ENCODE peak calls at places on chromosomes 13 and 19, in eight cellular contexts. Y is tibial artery, N is A549, L is aorta, I is fibroblast of lung, H is H1, A is uterus, X is lower lobe of right lung. K is an unnamed sample. For H3K4me1, the result is how much of the 10 kb centered on the place peaks cover.

GRCh38 chr19:16467581-16467980 is 4.2 kb downstream of the EPS15L1 start:
- DNase-seq in Y (no peak), N (no peak), L (no peak), I (no peak), H (no peak), A (no peak), X (no peak), K (peak)

GRCh38 chr19:2077398-2077797 is 18.7 kb downstream of the MOB3A start:
- DNase-seq in Y (no peak), N (no peak), L (no peak), I (no peak), H (no peak), A (no peak), X (no peak), K (no peak)

GRCh38 chr19:58394821-58395219 is 636 bp upstream of the RNF225 start:
- DNase-seq in Y (no peak), N (peak), L (no peak), I (no peak), H (peak), A (no peak), X (no peak), K (no peak)

GRCh38 chr13:50334944-50335343 is 319.7 kb downstream of the KCNRG start:
- DNase-seq in Y (no peak), N (no peak), L (no peak), I (no peak), H (no peak), A (no peak), X (no peak), K (no peak)

GRCh38 chr19:17830567-17831418 is 9.5 kb upstream of the INSL3 start:
- DNase-seq in Y (no peak), N (peak), L (peak), I (peak), H (peak), A (peak), X (peak), K (peak)

GRCh38 chr19:35417713-35418534 is 30.1 kb upstream of the FFAR2 start:
- DNase-seq in Y (no peak), N (no peak), L (no peak), I (no peak), H (no peak), A (no peak), X (no peak), K (no peak)

GRCh38 chr19:53809518-53810186 is 14.5 kb downstream of the NLRP12 start:
- DNase-seq in Y (no peak), N (peak), L (no peak), I (no peak), H (peak), A (no peak), X (no peak), K (no peak)

GRCh38 chr13:101127741-101128353 is 288.5 kb downstream of the NALCN start:
- DNase-seq in Y (no peak), N (peak), L (no peak), I (peak), H (no peak), A (no peak), X (no peak), K (no peak)

GRCh38 chr19:57620673-57621348 is 6.8 kb downstream of the ZNF134 start:
- DNase-seq in Y (no peak), N (peak), L (no peak), I (peak), H (no peak), A (no peak), X (no peak), K (no peak)

GRCh38 chr13:68047889-68048288 is 817.8 kb upstream of the PCDH9 start:
- DNase-seq in Y (no peak), N (no peak), L (no peak), I (no peak), H (no peak), A (no peak), X (no peak), K (no peak)

GRCh38 chr19:927044-927706 is 1.3 kb downstream of the ARID3A start:
- DNase-seq in Y (peak), N (no peak), L (peak), I (peak), H (no peak), A (peak), X (peak), K (peak)

GRCh38 chr13:29435125-29435911 is 160.2 kb downstream of the SLC7A1 start:
- DNase-seq in Y (no peak), N (no peak), L (no peak), I (peak), H (no peak), A (peak), X (no peak), K (no peak)

GRCh38 chr19:14472202-14472961 is 2.8 kb downstream of the PTGER1 start:
- DNase-seq in Y (peak), N (peak), L (peak), I (peak), H (peak), A (peak), X (peak), K (peak)

GRCh38 chr19:34173145-34173956 is 1.0 kb downstream of the LSM14A start:
- DNase-seq in Y (no peak), N (peak), L (peak), I (peak), H (peak), A (peak), X (peak), K (no peak)

GRCh38 chr19:29093553-29093908 is 119.4 kb downstream of the UQCRFS1 start:
- DNase-seq in Y (no peak), N (no peak), L (no peak), I (no peak), H (no peak), A (no peak), X (no peak), K (no peak)

GRCh38 chr19:46350029-46350757 is 3.3 kb downstream of the PPP5C start:
- DNase-seq in Y (no peak), N (no peak), L (peak), I (no peak), H (no peak), A (no peak), X (no peak), K (no peak)

GRCh38 chr13:48144413-48145035 is 49.6 kb upstream of the MED4 start:
- DNase-seq in Y (peak), N (no peak), L (peak), I (peak), H (no peak), A (no peak), X (peak), K (peak)

GRCh38 chr19:38152461-38153379 is 71.3 kb downstream of the DPF1 start:
- DNase-seq in Y (no peak), N (no peak), L (no peak), I (peak), H (no peak), A (no peak), X (no peak), K (peak)

GRCh38 chr13:32838985-32839384 is 177.2 kb upstream of the KL start:
- DNase-seq in Y (no peak), N (peak), L (no peak), I (peak), H (peak), A (no peak), X (no peak), K (no peak)

GRCh38 chr19:36489920-36490415 is 607 bp upstream of the ZNF566 start:
- DNase-seq in Y (peak), N (peak), L (peak), I (peak), H (no peak), A (peak), X (peak), K (peak)

GRCh38 chr13:110572778-110573118 is 11.2 kb upstream of the RAB20 start:
- DNase-seq in Y (no peak), N (no peak), L (no peak), I (no peak), H (no peak), A (no peak), X (no peak), K (no peak)

GRCh38 chr19:13077233-13077632 is 25.4 kb downstream of the LYL1 start:
- DNase-seq in Y (no peak), N (no peak), L (no peak), I (peak), H (no peak), A (no peak), X (no peak), K (peak)

GRCh38 chr13:25375727-25376358 is 4.1 kb downstream of the ATP8A2 start:
- DNase-seq in Y (no peak), N (peak), L (no peak), I (peak), H (peak), A (no peak), X (no peak), K (no peak)

GRCh38 chr19:30228113-30228725 is 144.0 kb upstream of the ZNF536 start:
- DNase-seq in Y (no peak), N (no peak), L (no peak), I (no peak), H (peak), A (no peak), X (no peak), K (no peak)

GRCh38 chr19:17757125-17757524 is 5.8 kb downstream of the FCHO1 start:
- DNase-seq in Y (peak), N (peak), L (peak), I (peak), H (no peak), A (peak), X (no peak), K (peak)

GRCh38 chr13:50015750-50016149 is 506 bp downstream of the KCNRG start:
- DNase-seq in Y (no peak), N (no peak), L (no peak), I (no peak), H (no peak), A (no peak), X (no peak), K (no peak)

GRCh38 chr19:51688665-51689571 is 4.2 kb upstream of the SPACA6 start:
- DNase-seq in Y (peak), N (peak), L (peak), I (peak), H (peak), A (peak), X (peak), K (peak)

GRCh38 chr19:548841-549830 is 5.3 kb downstream of the GZMM start:
- DNase-seq in Y (no peak), N (no peak), L (no peak), I (no peak), H (no peak), A (no peak), X (no peak), K (no peak)

GRCh38 chr19:39160523-39160861 is 34.9 kb downstream of the PAK4 start:
- DNase-seq in Y (peak), N (no peak), L (peak), I (peak), H (no peak), A (peak), X (no peak), K (no peak)

GRCh38 chr13:48749144-48749543 is 95.4 kb downstream of the CYSLTR2 start:
- DNase-seq in Y (no peak), N (no peak), L (no peak), I (peak), H (no peak), A (no peak), X (no peak), K (peak)

GRCh38 chr13:98262307-98262706 is 85.2 kb upstream of the RNF113B start:
- DNase-seq in Y (no peak), N (no peak), L (no peak), I (no peak), H (no peak), A (no peak), X (no peak), K (no peak)

DNA sequence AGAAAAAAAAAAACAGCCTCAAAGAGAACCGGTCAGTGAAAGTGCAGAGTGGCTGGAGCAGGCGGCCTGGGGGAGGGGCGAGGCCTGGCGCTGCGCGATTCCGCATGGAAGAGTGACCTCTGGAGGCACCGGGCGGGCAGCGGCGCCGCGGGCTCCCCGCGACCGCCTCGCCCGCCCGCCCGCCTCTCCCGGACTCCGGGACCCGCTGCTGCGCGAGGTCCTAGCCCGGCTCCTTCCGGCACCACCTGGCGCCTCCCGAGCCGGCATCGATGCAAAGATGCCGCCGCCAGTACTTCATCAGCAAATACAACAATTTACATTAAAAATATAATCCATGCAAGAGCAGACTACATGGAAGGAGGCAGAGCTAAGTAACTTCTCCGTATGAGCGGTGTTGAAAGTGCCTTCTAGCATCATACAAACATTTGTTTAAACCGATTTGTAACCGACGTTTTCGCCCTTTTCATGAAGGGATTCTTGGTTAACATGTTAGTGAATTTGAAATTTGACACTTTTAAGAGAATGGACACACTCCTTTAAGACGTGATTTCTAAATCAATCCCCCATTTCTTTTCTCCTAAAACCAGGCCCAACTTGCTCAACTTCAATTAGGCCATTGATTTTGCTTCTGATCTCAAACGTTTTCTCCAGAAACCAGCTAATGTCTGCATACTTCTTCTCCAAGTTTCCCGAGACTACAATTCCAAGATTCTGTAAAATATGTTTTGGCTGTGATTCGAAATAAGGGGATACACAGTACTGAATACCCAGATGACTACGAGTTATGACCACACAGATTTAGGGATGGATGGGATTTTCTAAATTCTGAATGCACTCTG is 2.1 kb downstream of the EFNB2 start:
- DNase-seq in Y (peak), N (peak), L (peak), I (peak), H (peak), A (peak), X (peak), K (peak)
- H3K4me3 ChIP-seq in Y (peak), N (peak), L (peak), I (peak), H (peak), A (peak), X (peak), K (peak)

GRCh38 chr19:55813906-55814305 is 17.9 kb downstream of the NLRP11 start:
- DNase-seq in Y (no peak), N (no peak), L (no peak), I (no peak), H (no peak), A (no peak), X (no peak), K (no peak)
- H3K4me1 ChIP-seq in Y (under half), N (under half), L (under half), I (under half), H (under half), A (under half), X (under half), K (under half)

DNA sequence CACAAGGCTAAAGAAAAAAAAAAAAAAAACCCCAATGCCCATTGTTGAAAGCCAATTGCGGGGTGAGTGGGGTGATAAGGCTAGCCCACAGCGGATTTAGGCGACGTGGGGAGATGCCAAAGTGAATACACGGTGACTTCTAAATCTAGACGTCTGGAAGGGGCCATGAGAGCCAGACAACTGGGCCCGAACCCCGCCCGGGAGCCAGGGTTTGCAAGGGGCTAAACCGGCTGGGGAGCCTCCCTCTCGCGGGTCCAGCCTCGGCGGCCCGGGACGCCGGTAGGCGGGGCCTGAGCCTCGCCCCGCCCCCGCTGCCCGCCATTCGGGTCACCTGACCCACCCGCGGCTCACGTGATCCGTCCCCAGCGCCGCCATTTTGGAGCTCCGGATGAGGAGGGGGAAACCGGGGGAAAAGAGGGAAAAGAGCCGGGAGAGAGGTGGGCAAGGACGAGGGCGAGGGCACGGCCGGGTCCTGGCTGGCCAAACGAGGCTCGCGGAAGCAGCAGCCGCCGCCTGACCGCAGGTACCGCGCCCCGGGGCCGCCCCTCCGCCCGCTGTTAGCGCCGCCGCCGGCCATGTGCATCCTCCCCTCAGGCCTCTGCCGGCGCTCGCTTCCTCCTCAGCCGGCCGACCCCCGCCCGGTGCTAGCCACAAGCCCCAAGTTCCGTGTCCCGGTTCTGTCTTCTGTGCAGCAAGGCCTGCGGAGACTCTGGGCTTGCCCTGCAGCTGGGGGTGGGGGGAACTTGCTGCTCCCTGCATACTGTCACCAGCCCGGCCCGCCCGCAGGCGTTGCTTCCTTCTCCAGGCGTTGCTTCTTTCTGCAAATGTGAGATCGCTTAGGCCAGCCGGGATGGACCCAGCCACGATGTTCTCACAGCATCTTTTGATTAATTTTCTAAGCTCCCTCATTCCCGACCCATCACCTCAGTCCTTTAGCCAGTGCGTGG is at the start of gene ZNF507:
- DNase-seq in Y (peak), N (peak), L (peak), I (peak), H (peak), A (peak), X (peak), K (peak)
- H3K27ac ChIP-seq in Y (peak), N (peak), L (peak), I (peak), H (peak), A (peak), X (peak), K (peak)

DNA sequence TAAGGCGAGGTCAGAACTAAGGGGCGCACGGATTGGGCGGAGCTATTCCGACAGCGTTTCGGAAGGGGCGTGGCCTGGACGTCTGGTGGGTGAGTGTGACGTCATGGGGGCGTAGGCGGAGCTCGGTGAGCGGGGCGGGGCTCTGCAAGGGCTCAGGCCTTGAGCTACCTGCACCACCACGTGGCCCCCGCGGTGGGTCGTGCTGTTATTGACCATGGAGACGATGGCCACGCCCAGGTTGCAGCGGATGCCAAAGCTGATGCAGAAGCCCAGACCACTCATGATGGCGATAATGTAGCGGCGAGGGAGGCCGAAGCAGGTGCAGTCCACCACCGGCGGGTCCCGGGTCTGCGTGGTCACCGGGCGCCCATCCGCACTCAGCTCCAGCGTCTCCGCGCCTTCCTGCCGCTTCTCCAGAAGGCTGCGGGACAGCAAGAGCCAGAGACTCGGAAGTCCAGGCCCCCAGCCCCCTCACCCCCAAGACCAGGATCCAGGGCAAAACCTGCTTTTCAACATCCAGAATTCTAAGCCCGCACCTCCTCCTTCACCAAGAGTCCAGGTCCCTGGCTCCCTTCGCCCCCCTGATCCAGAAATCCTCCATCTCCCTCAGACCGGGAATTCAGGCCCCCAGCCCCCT is 4.8 kb downstream of the SLC17A7 start:
- DNase-seq in Y (no peak), N (peak), L (no peak), I (no peak), H (peak), A (no peak), X (no peak), K (no peak)
- H3K4me3 ChIP-seq in Y (no peak), N (no peak), L (no peak), I (no peak), H (peak), A (no peak), X (no peak), K (no peak)

DNA sequence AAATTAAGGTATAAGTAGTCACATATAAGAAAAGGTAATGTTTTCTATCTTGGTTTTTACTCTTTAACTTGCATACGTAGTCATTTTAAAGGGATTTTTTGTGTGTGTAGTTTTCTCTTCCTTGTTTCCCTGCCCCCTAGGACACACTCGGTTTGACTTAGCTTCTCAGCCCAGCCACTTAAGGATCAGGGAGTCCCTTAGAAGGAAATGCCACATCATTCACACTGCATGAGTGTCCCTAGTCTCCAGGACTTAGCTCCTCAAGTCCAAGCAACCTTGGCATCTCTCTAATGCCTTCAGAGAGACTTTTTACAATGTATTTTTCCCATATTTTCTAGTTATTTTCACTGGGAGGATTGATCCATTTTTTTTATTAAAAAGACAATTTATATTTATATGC is 1407.7 kb downstream of the EFNB2 start:
- DNase-seq in Y (no peak), N (no peak), L (no peak), I (no peak), H (no peak), A (no peak), X (no peak), K (no peak)
- H3K4me1 ChIP-seq in Y (under half), N (under half), L (under half), I (under half), H (under half), A (under half), X (under half), K (under half)

DNA sequence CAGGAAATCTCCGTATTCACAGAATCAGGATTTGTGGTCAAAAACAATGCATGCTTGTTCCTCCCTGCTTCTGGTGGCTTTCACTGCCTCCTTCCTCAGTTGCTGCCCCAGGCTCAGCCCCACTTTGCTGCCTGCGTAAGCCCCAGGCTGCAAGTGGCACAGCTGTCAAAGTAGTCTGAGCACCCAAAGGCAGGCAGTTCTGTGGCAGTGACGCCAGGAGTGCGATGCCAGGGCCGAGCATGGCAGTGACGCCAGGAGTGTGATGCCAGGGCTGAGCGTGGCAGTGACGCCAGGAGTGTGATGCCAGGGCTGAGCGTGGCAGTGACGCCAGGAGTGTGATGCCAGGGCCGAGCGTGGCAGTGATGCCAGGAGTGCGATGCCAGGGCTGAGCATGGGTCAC is 77.3 kb upstream of the GPR183 start:
- DNase-seq in Y (no peak), N (no peak), L (no peak), I (no peak), H (peak), A (no peak), X (no peak), K (no peak)
- H3K27ac ChIP-seq in Y (no peak), N (no peak), L (no peak), I (no peak), H (no peak), A (no peak), X (no peak), K (no peak)

GRCh38 chr19:21586341-21587116 is 81.1 kb downstream of the ZNF429 start:
- DNase-seq in Y (no peak), N (no peak), L (no peak), I (no peak), H (peak), A (no peak), X (peak), K (peak)
- H3K4me3 ChIP-seq in Y (peak), N (no peak), L (peak), I (no peak), H (peak), A (peak), X (peak), K (peak)